ENCODE peak calls at places on chromosomes 5 and 9, in four cellular contexts. D, Z, X and Q are unnamed samples.

GRCh38 chr5:134647750-134648424 is 698 bp upstream of the SEC24A start:
- DNase-seq in Z (no peak), X (peak), D (peak), Q (no peak)

GRCh38 chr5:164073013-164073535 is 567.7 kb downstream of the MAT2B start:
- DNase-seq in X (no peak), D (no peak), Z (no peak), Q (no peak)

GRCh38 chr5:60102961-60103683 is 209.6 kb upstream of the PDE4D start:
- DNase-seq in Z (no peak), D (no peak), X (no peak), Q (no peak)

GRCh38 chr5:139671096-139671841 is 23.1 kb downstream of the CXXC5 start:
- DNase-seq in Z (peak), X (no peak), D (no peak), Q (peak)

GRCh38 chr9:97413462-97413861 is 1.6 kb downstream of the TDRD7 start:
- DNase-seq in X (no peak), Z (no peak), D (no peak), Q (no peak)

GRCh38 chr9:126407125-126407870 is 80.7 kb downstream of the MVB12B start:
- DNase-seq in D (no peak), Z (no peak), X (no peak), Q (no peak)

GRCh38 chr5:92525131-92525530 is 1055.9 kb downstream of the NR2F1-AS1 start:
- DNase-seq in D (no peak), Z (no peak), X (no peak), Q (no peak)

GRCh38 chr9:114757984-114758383 is 47.9 kb downstream of the TNFSF15 start:
- DNase-seq in D (no peak), Z (no peak), X (no peak), Q (no peak)

GRCh38 chr5:29304555-29304954 is 1888.9 kb upstream of the CDH6 start:
- DNase-seq in X (no peak), Z (no peak), D (no peak), Q (no peak)

GRCh38 chr9:110573305-110573704 is 6.2 kb downstream of the SVEP1 start:
- DNase-seq in X (no peak), Z (no peak), D (no peak), Q (no peak)

GRCh38 chr9:129704797-129705196 is 39.4 kb downstream of the PRRX2 start:
- DNase-seq in X (no peak), D (no peak), Z (no peak), Q (no peak)

GRCh38 chr5:116944171-116944570 is 369.5 kb upstream of the SEMA6A start:
- DNase-seq in Z (no peak), D (no peak), X (no peak), Q (no peak)

GRCh38 chr5:122121782-122122465 is 7.4 kb upstream of the ZNF474 start:
- DNase-seq in D (no peak), X (no peak), Z (peak), Q (no peak)

GRCh38 chr9:35675732-35676392 is 2.1 kb downstream of the CA9 start:
- DNase-seq in D (peak), Z (no peak), X (no peak), Q (no peak)

GRCh38 chr5:146400206-146400605 is 46.9 kb upstream of the TCERG1 start:
- DNase-seq in D (no peak), X (no peak), Z (no peak), Q (no peak)

GRCh38 chr9:129889461-129889935 is 54.2 kb downstream of the USP20 start:
- DNase-seq in D (peak), Z (no peak), X (no peak), Q (no peak)

GRCh38 chr5:36777105-36777757 is 99.3 kb upstream of the NIPBL start:
- DNase-seq in X (peak), Z (no peak), D (no peak), Q (no peak)

GRCh38 chr9:115989816-115990215 is 163.8 kb upstream of the PAPPA start:
- DNase-seq in D (no peak), X (no peak), Z (no peak), Q (no peak)

GRCh38 chr5:14900661-14901461 is 29.3 kb upstream of the ANKH start:
- DNase-seq in D (no peak), X (no peak), Z (no peak), Q (no peak)

GRCh38 chr9:112558476-112558875 is 71.8 kb downstream of the KIAA1958 start:
- DNase-seq in Z (peak), X (no peak), D (no peak), Q (no peak)

GRCh38 chr5:135508496-135509005 is 27.2 kb downstream of the NEUROG1 start:
- DNase-seq in Z (no peak), D (no peak), X (no peak), Q (no peak)

GRCh38 chr5:138354926-138355378 is 2.5 kb downstream of the KDM3B start:
- DNase-seq in Z (peak), D (peak), X (peak), Q (peak)

GRCh38 chr9:93600504-93600903 is 24.1 kb downstream of the PHF2 start:
- DNase-seq in D (peak), Z (no peak), X (no peak), Q (peak)

GRCh38 chr9:38228331-38229122 is 159.5 kb upstream of the SHB start:
- DNase-seq in Z (no peak), X (no peak), D (no peak), Q (no peak)

GRCh38 chr5:32928761-32929160 is 217.6 kb downstream of the NPR3 start:
- DNase-seq in D (no peak), X (no peak), Z (no peak), Q (no peak)

GRCh38 chr5:80182802-80183645 is 72.8 kb downstream of the SERINC5 start:
- DNase-seq in X (no peak), Z (no peak), D (peak), Q (no peak)

GRCh38 chr5:132466453-132467291 is 23.9 kb downstream of the IRF1 start:
- DNase-seq in Z (peak), D (peak), X (peak), Q (no peak)

GRCh38 chr9:88238281-88238571 is 100.0 kb upstream of the SPATA31C2 start:
- DNase-seq in D (no peak), Z (no peak), X (no peak), Q (no peak)

GRCh38 chr9:120890415-120891254 is 13.6 kb upstream of the PHF19 start:
- DNase-seq in X (no peak), Z (no peak), D (no peak), Q (no peak)

GRCh38 chr5:97735209-97735608 is 552.2 kb upstream of the RIOK2 start:
- DNase-seq in Z (no peak), X (no peak), D (no peak), Q (no peak)

GRCh38 chr9:116566677-116567488 is 120.2 kb upstream of the TRIM32 start:
- DNase-seq in Z (peak), D (no peak), X (no peak), Q (no peak)

GRCh38 chr9:19379697-19380046 is 364 bp downstream of the RPS6 start:
- DNase-seq in X (no peak), Z (no peak), D (no peak), Q (no peak)

GRCh38 chr5:18243846-18244245 is 609.6 kb downstream of the TAF11L14 start:
- DNase-seq in Z (no peak), D (no peak), X (no peak), Q (no peak)

GRCh38 chr9:93231121-93231694 is 47.3 kb downstream of the WNK2 start:
- DNase-seq in Z (peak), X (no peak), D (no peak), Q (no peak)

GRCh38 chr9:33435821-33436277 is 11.5 kb downstream of the AQP3 start:
- DNase-seq in D (no peak), Z (no peak), X (no peak), Q (no peak)

GRCh38 chr5:158811350-158811749 is 288.4 kb downstream of the EBF1 start:
- DNase-seq in Z (no peak), D (no peak), X (no peak), Q (no peak)

GRCh38 chr5:1665803-1666202 is 133.8 kb downstream of the MRPL36 start:
- DNase-seq in X (no peak), Z (no peak), D (no peak), Q (no peak)

GRCh38 chr9:15390200-15390599 is 32.5 kb upstream of the SNAPC3 start:
- DNase-seq in X (no peak), D (no peak), Z (no peak), Q (no peak)